ENCODE peak calls at places on chromosomes 5 and 9, in nine cellular contexts. One of them, this sample, is unnamed.

GRCh38 chr9:23731373-23731772 is 94.7 kb downstream of the ELAVL2 start:
- DNase-seq in AG10803: no peak
- DNase-seq in fibroblast of pulmonary artery: no peak
- DNase-seq in foreskin fibroblast: no peak
- DNase-seq in Panc1: no peak
- DNase-seq in body of pancreas: no peak
- DNase-seq in left lung: no peak
- DNase-seq in WTC11: no peak
- DNase-seq in ovary: no peak
- DNase-seq in this sample: no peak

GRCh38 chr5:43121565-43122484 is 1.1 kb downstream of the ZNF131 start:
- DNase-seq in WTC11: no peak
- DNase-seq in Panc1: no peak
- DNase-seq in body of pancreas: peak; percentile 20
- DNase-seq in left lung: peak; percentile 41
- DNase-seq in fibroblast of pulmonary artery: peak; percentile 62
- DNase-seq in ovary: no peak
- DNase-seq in foreskin fibroblast: peak; percentile 79
- DNase-seq in AG10803: peak; percentile 56
- DNase-seq in this sample: peak; percentile 6

GRCh38 chr9:5900622-5901021 is 9.9 kb downstream of the MLANA start:
- DNase-seq in left lung: no peak
- DNase-seq in fibroblast of pulmonary artery: no peak
- DNase-seq in AG10803: no peak
- DNase-seq in Panc1: no peak
- DNase-seq in body of pancreas: no peak
- DNase-seq in foreskin fibroblast: no peak
- DNase-seq in ovary: no peak
- DNase-seq in WTC11: no peak
- DNase-seq in this sample: no peak

GRCh38 chr9:137168907-137169763 is 716 bp downstream of the LRRC26 start:
- DNase-seq in WTC11: peak; percentile 81
- DNase-seq in foreskin fibroblast: peak; percentile 69
- DNase-seq in left lung: no peak
- DNase-seq in Panc1: no peak
- DNase-seq in body of pancreas: peak; percentile 75
- DNase-seq in fibroblast of pulmonary artery: no peak
- DNase-seq in AG10803: no peak
- DNase-seq in ovary: no peak
- DNase-seq in this sample: peak; percentile 57

GRCh38 chr9:73916016-73916673 is 581.0 kb upstream of the RORB start:
- DNase-seq in WTC11: peak; percentile 14
- DNase-seq in ovary: no peak
- DNase-seq in body of pancreas: no peak
- DNase-seq in Panc1: no peak
- DNase-seq in foreskin fibroblast: peak; percentile 1
- DNase-seq in fibroblast of pulmonary artery: peak; percentile 2
- DNase-seq in left lung: no peak
- DNase-seq in AG10803: peak; percentile 1
- DNase-seq in this sample: peak; percentile 16

GRCh38 chr9:107484117-107484723 is 5.3 kb downstream of the KLF4 start:
- DNase-seq in WTC11: peak; percentile 19
- DNase-seq in left lung: no peak
- DNase-seq in fibroblast of pulmonary artery: peak; percentile 93
- DNase-seq in body of pancreas: peak; percentile 64
- DNase-seq in AG10803: peak; percentile 84
- DNase-seq in Panc1: no peak
- DNase-seq in foreskin fibroblast: peak; percentile 88
- DNase-seq in ovary: peak; percentile 41
- DNase-seq in this sample: peak; percentile 34

GRCh38 chr9:79155308-79155707 is 416.5 kb upstream of the TLE4 start:
- DNase-seq in fibroblast of pulmonary artery: no peak
- DNase-seq in foreskin fibroblast: no peak
- DNase-seq in body of pancreas: no peak
- DNase-seq in Panc1: no peak
- DNase-seq in WTC11: peak; percentile 32
- DNase-seq in ovary: no peak
- DNase-seq in left lung: no peak
- DNase-seq in AG10803: no peak
- DNase-seq in this sample: no peak

GRCh38 chr5:15446552-15446951 is 53.4 kb upstream of the FBXL7 start:
- DNase-seq in WTC11: no peak
- DNase-seq in body of pancreas: no peak
- DNase-seq in AG10803: peak; percentile 78
- DNase-seq in ovary: no peak
- DNase-seq in foreskin fibroblast: peak; percentile 8
- DNase-seq in Panc1: no peak
- DNase-seq in fibroblast of pulmonary artery: peak; percentile 23
- DNase-seq in left lung: no peak
- DNase-seq in this sample: no peak

GRCh38 chr5:7717691-7718090 is 133.2 kb downstream of the CFAP90 start:
- DNase-seq in ovary: no peak
- DNase-seq in body of pancreas: no peak
- DNase-seq in WTC11: no peak
- DNase-seq in left lung: no peak
- DNase-seq in Panc1: no peak
- DNase-seq in AG10803: no peak
- DNase-seq in fibroblast of pulmonary artery: no peak
- DNase-seq in foreskin fibroblast: no peak
- DNase-seq in this sample: no peak

GRCh38 chr5:77437194-77437593 is 54.9 kb downstream of the WDR41 start:
- DNase-seq in body of pancreas: peak; percentile 19
- DNase-seq in fibroblast of pulmonary artery: no peak
- DNase-seq in ovary: no peak
- DNase-seq in AG10803: no peak
- DNase-seq in WTC11: no peak
- DNase-seq in Panc1: no peak
- DNase-seq in left lung: no peak
- DNase-seq in foreskin fibroblast: no peak
- DNase-seq in this sample: no peak

GRCh38 chr5:157907479-157907878 is 48.5 kb upstream of the CLINT1 start:
- DNase-seq in WTC11: no peak
- DNase-seq in left lung: no peak
- DNase-seq in foreskin fibroblast: no peak
- DNase-seq in ovary: no peak
- DNase-seq in fibroblast of pulmonary artery: no peak
- DNase-seq in Panc1: no peak
- DNase-seq in AG10803: no peak
- DNase-seq in body of pancreas: no peak
- DNase-seq in this sample: no peak

GRCh38 chr5:75034137-75034739 is 18.1 kb downstream of the GCNT4 start:
- DNase-seq in foreskin fibroblast: no peak
- DNase-seq in fibroblast of pulmonary artery: no peak
- DNase-seq in ovary: no peak
- DNase-seq in left lung: peak; percentile 57
- DNase-seq in AG10803: no peak
- DNase-seq in Panc1: no peak
- DNase-seq in body of pancreas: no peak
- DNase-seq in WTC11: no peak
- DNase-seq in this sample: peak; percentile 74

GRCh38 chr5:114504560-114504959 is 142.7 kb downstream of the KCNN2 start:
- DNase-seq in Panc1: no peak
- DNase-seq in AG10803: no peak
- DNase-seq in WTC11: no peak
- DNase-seq in fibroblast of pulmonary artery: no peak
- DNase-seq in left lung: no peak
- DNase-seq in body of pancreas: no peak
- DNase-seq in foreskin fibroblast: no peak
- DNase-seq in ovary: no peak
- DNase-seq in this sample: no peak

GRCh38 chr9:101130089-101130488 is 101.6 kb downstream of the PLPPR1 start:
- DNase-seq in fibroblast of pulmonary artery: no peak
- DNase-seq in AG10803: no peak
- DNase-seq in Panc1: no peak
- DNase-seq in foreskin fibroblast: no peak
- DNase-seq in WTC11: no peak
- DNase-seq in left lung: no peak
- DNase-seq in ovary: no peak
- DNase-seq in body of pancreas: no peak
- DNase-seq in this sample: no peak

GRCh38 chr5:8756498-8757084 is 789.3 kb downstream of the SEMA5A start:
- DNase-seq in ovary: no peak
- DNase-seq in body of pancreas: peak; percentile 13
- DNase-seq in left lung: no peak
- DNase-seq in foreskin fibroblast: peak; percentile 70
- DNase-seq in WTC11: peak; percentile 25
- DNase-seq in AG10803: peak; percentile 58
- DNase-seq in Panc1: peak; percentile 41
- DNase-seq in fibroblast of pulmonary artery: peak; percentile 78
- DNase-seq in this sample: peak; percentile 9
- TF ChIP-seq CTCF in ovary: no peak
- TF ChIP-seq CTCF in body of pancreas: peak; percentile 30
- TF ChIP-seq CTCF in left lung: no peak
- TF ChIP-seq CTCF in foreskin fibroblast: peak; percentile 59
- TF ChIP-seq CTCF in WTC11: peak; percentile 17
- TF ChIP-seq CTCF in AG10803: peak; percentile 71
- TF ChIP-seq CTCF in Panc1: peak; percentile 64
- TF ChIP-seq CTCF in fibroblast of pulmonary artery: peak; percentile 67
- TF ChIP-seq CTCF in this sample: no peak

DNA sequence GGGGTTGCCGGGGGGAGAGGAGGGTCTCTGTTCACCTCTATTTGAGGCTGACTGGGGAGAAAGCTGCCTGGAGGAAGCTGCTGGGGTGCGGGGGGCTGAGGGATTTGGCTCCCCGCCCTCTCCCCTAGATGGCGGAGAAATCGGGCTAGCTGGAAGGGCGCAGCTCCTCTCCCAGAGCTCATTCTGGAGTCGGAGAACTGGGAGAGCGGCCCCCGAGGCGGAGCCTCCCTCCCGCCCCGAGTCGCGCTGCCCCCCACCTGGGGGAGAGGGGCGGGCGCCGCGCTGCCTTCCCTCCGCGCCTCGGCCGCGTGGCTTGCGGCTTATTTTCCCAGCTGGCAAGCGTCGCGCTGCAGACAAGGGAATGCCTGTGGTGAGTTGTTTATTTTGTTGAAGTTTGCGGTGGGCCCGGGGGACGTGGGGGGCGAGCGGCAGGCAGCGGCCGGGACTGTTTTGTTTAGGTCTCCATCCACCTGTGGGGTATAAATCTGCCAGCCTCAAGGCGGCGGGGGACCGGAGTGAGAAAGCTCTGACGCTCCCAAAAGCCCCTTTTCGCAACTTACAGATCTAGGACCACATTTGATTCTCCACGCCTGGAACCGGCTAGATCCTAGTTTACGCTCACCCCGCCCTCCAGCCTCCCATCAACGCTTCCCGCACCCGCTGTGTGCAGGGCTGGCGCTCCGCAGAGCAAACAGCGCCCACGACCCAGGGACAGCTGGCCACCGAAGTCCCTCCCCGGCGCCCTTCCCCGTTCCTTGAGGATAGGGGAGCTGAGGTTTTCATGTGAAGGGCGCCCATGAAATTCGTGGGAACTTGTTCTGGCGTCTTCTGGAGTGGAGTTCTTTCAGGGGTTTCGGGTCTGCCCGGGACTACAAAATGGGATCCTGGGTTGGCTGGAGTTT is 4.0 kb upstream of the RGMB start:
- DNase-seq in ovary: peak; percentile 51
- DNase-seq in AG10803: peak; percentile 85
- DNase-seq in left lung: no peak
- DNase-seq in body of pancreas: peak; percentile 49
- DNase-seq in WTC11: peak; percentile 59
- DNase-seq in Panc1: no peak
- DNase-seq in foreskin fibroblast: peak; percentile 92
- DNase-seq in fibroblast of pulmonary artery: peak; percentile 53
- DNase-seq in this sample: peak; percentile 54
- TF ChIP-seq CTCF in ovary: no peak
- TF ChIP-seq CTCF in AG10803: peak; percentile 9
- TF ChIP-seq CTCF in left lung: peak; percentile 7
- TF ChIP-seq CTCF in body of pancreas: peak; percentile 17
- TF ChIP-seq CTCF in WTC11: no peak
- TF ChIP-seq CTCF in Panc1: peak; percentile 87
- TF ChIP-seq CTCF in foreskin fibroblast: no peak
- TF ChIP-seq CTCF in fibroblast of pulmonary artery: no peak
- TF ChIP-seq CTCF in this sample: no peak

DNA sequence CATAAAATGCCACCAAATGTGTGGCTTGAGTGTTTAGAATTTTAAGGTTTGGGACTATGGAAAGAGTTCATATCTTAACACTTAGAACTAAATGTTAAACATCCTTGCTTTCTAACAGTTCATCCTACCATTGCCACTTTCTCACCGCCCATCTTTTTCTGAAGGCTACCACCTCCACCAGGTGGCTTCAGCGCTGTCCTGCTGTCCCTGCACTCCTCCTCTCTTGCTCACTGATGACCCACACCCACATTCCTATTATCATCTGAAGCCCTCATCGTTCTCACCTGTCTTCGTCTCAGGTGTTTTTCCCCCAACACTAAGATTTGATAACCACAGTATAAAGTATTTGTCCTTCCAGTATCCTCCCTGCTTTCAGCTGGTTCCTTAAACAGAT is 7.4 kb downstream of the MEGF10 start:
- DNase-seq in foreskin fibroblast: no peak
- DNase-seq in body of pancreas: no peak
- DNase-seq in WTC11: no peak
- DNase-seq in Panc1: no peak
- DNase-seq in AG10803: no peak
- DNase-seq in left lung: no peak
- DNase-seq in fibroblast of pulmonary artery: no peak
- DNase-seq in ovary: no peak
- DNase-seq in this sample: no peak
- TF ChIP-seq CTCF in foreskin fibroblast: no peak
- TF ChIP-seq CTCF in body of pancreas: no peak
- TF ChIP-seq CTCF in WTC11: no peak
- TF ChIP-seq CTCF in Panc1: no peak
- TF ChIP-seq CTCF in AG10803: no peak
- TF ChIP-seq CTCF in left lung: no peak
- TF ChIP-seq CTCF in fibroblast of pulmonary artery: no peak
- TF ChIP-seq CTCF in ovary: no peak
- TF ChIP-seq CTCF in this sample: no peak

GRCh38 chr9:36099718-36100117 is 36.8 kb upstream of the GLIPR2 start:
- DNase-seq in left lung: no peak
- DNase-seq in ovary: no peak
- DNase-seq in foreskin fibroblast: no peak
- DNase-seq in AG10803: no peak
- DNase-seq in body of pancreas: no peak
- DNase-seq in Panc1: no peak
- DNase-seq in fibroblast of pulmonary artery: no peak
- DNase-seq in WTC11: no peak
- DNase-seq in this sample: no peak

GRCh38 chr9:36102742-36103495 is 33.6 kb upstream of the GLIPR2 start:
- DNase-seq in fibroblast of pulmonary artery: peak; percentile 89
- DNase-seq in Panc1: peak; percentile 69
- DNase-seq in WTC11: peak; percentile 86
- DNase-seq in left lung: peak; percentile 89
- DNase-seq in foreskin fibroblast: peak; percentile 68
- DNase-seq in AG10803: peak; percentile 67
- DNase-seq in ovary: peak; percentile 84
- DNase-seq in body of pancreas: peak; percentile 84
- DNase-seq in this sample: peak; percentile 59

GRCh38 chr9:36101916-36102741 is 34.4 kb upstream of the GLIPR2 start:
- DNase-seq in WTC11: no peak
- DNase-seq in Panc1: peak; percentile 42
- DNase-seq in ovary: no peak
- DNase-seq in left lung: no peak
- DNase-seq in foreskin fibroblast: peak; percentile 98
- DNase-seq in body of pancreas: peak; percentile 19
- DNase-seq in AG10803: peak; percentile 99
- DNase-seq in fibroblast of pulmonary artery: peak; percentile 97
- DNase-seq in this sample: peak; percentile 1

DNA sequence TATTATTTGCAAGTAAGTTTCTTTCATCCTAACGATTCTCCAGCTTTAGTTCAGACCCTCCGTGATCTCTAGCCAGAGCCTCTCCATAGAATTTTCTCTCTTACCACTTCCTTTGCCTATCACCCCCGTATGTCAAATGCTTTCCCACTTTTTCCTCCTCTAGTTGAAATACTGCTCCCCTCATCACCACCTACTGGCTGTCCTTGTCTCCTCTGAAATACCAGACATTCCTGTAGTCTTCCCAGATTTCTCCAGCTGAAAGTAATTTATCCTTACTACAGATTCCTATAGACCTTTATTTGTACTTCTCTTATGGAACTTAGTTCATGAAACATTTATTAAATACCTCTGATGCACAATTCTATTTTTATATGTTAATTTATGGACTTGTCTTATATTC is 36.0 kb upstream of the GLIPR2 start:
- DNase-seq in WTC11: no peak
- DNase-seq in Panc1: no peak
- DNase-seq in foreskin fibroblast: peak; percentile 56
- DNase-seq in body of pancreas: no peak
- DNase-seq in ovary: no peak
- DNase-seq in left lung: no peak
- DNase-seq in AG10803: peak; percentile 80
- DNase-seq in fibroblast of pulmonary artery: peak; percentile 37
- DNase-seq in this sample: no peak
- TF ChIP-seq CTCF in WTC11: no peak
- TF ChIP-seq CTCF in Panc1: no peak
- TF ChIP-seq CTCF in foreskin fibroblast: peak; percentile 10
- TF ChIP-seq CTCF in body of pancreas: no peak
- TF ChIP-seq CTCF in ovary: no peak
- TF ChIP-seq CTCF in left lung: no peak
- TF ChIP-seq CTCF in AG10803: peak; percentile 58
- TF ChIP-seq CTCF in fibroblast of pulmonary artery: peak; percentile 19
- TF ChIP-seq CTCF in this sample: no peak

This sample was measured in Calu3.